ENCODE peak calls at places on chromosomes 4 and X, in seven cellular contexts. Y is iris pigment epithelial cell, C is MCF 10A, X is T-helper 2 cell, S is ELF-1, F is MM.1S, Q is Peyer's patch. I is an unnamed sample.

GRCh38 chr4:55312491-55313101 is 33.4 kb upstream of the SRD5A3 start:
- DNase-seq in Q (peak), F (peak), C (peak), Y (peak), S (peak), X (no peak), I (peak)

GRCh38 chr4:88854481-88854880 is 156.9 kb upstream of the NAP1L5 start:
- DNase-seq in F (no peak), S (no peak), C (no peak), Y (no peak), Q (no peak), X (no peak), I (no peak)

GRCh38 chr4:65668201-65669007 is 1.9 kb downstream of the EPHA5 start:
- DNase-seq in C (no peak), F (no peak), S (peak), X (no peak), Y (no peak), Q (no peak), I (no peak)

GRCh38 chr4:64903986-64904385 is 494.7 kb upstream of the TECRL start:
- DNase-seq in F (no peak), C (no peak), S (no peak), Y (no peak), X (no peak), Q (no peak), I (no peak)

GRCh38 chr4:1246901-1247810 is 1.8 kb downstream of the CTBP1 start:
- DNase-seq in X (no peak), S (peak), Q (no peak), F (peak), C (peak), Y (no peak), I (no peak)

GRCh38 chr4:96152824-96153223 is 312.9 kb downstream of the PDHA2 start:
- DNase-seq in Q (no peak), S (no peak), C (no peak), Y (no peak), X (no peak), F (no peak), I (no peak)

GRCh38 chr4:153205757-153206156 is 1.5 kb downstream of the TRIM2 start:
- DNase-seq in C (peak), S (peak), F (no peak), Q (no peak), X (no peak), Y (peak), I (peak)

GRCh38 chr4:76850010-76850441 is 47.9 kb downstream of the SOWAHB start:
- DNase-seq in F (no peak), X (no peak), Q (no peak), Y (peak), S (no peak), C (peak), I (peak)

GRCh38 chrX:72269671-72270251 is 7.3 kb downstream of the RPS4X start:
- DNase-seq in C (peak), Y (peak), S (no peak), X (no peak), Q (no peak), F (no peak), I (peak)

GRCh38 chr4:3252831-3253641 is 4.1 kb downstream of the MSANTD1 start:
- DNase-seq in F (no peak), Y (no peak), C (no peak), Q (no peak), S (no peak), X (no peak), I (no peak)

GRCh38 chrX:79080131-79080530 is 64.4 kb upstream of the GPR174 start:
- DNase-seq in Y (peak), C (no peak), Q (no peak), F (no peak), X (no peak), S (no peak), I (peak)

GRCh38 chr4:15654556-15655222 is 468 bp downstream of the FBXL5 start:
- DNase-seq in Q (peak), F (peak), Y (peak), S (peak), C (peak), X (peak), I (no peak)

GRCh38 chr4:3683744-3684421 is 82.3 kb upstream of the ADRA2C start:
- DNase-seq in S (no peak), Q (no peak), X (no peak), F (no peak), C (no peak), Y (no peak), I (no peak)

GRCh38 chr4:107888237-107888636 is 43.1 kb upstream of the CYP2U1 start:
- DNase-seq in S (no peak), C (peak), Q (no peak), X (no peak), F (no peak), Y (no peak), I (no peak)

GRCh38 chrX:120736989-120737388 is 107.1 kb upstream of the C1GALT1C1 start:
- DNase-seq in Q (no peak), X (no peak), Y (peak), S (no peak), F (no peak), C (peak), I (peak)

GRCh38 chrX:11422529-11422857 is 129.3 kb downstream of the AMELX start:
- DNase-seq in S (no peak), Y (no peak), C (no peak), X (no peak), Q (no peak), F (no peak), I (no peak)

GRCh38 chrX:23902419-23902818 is 5.3 kb downstream of the APOO start:
- DNase-seq in Q (no peak), C (peak), X (no peak), Y (peak), S (peak), F (peak), I (peak)

GRCh38 chr4:109599046-109599652 is 39.1 kb downstream of the MCUB start:
- DNase-seq in Y (no peak), C (no peak), X (no peak), F (no peak), S (no peak), Q (no peak), I (no peak)

GRCh38 chr4:84492290-84492689 is 6.8 kb downstream of the NKX6-1 start:
- DNase-seq in C (no peak), F (no peak), Q (no peak), S (no peak), Y (no peak), X (no peak), I (no peak)

GRCh38 chrX:51876441-51876840 is 17.0 kb upstream of the MAGED1 start:
- DNase-seq in C (no peak), S (no peak), X (no peak), Y (peak), F (no peak), Q (no peak), I (no peak)

GRCh38 chr4:98027827-98028226 is 115.4 kb downstream of the STPG2 start:
- DNase-seq in X (no peak), S (no peak), Y (peak), C (peak), F (no peak), Q (no peak), I (peak)

GRCh38 chr4:164027805-164028204 is 533.3 kb downstream of the TMA16 start:
- DNase-seq in C (no peak), Q (no peak), X (no peak), F (no peak), S (no peak), Y (no peak), I (no peak)

GRCh38 chr4:978957-979701 is 5.8 kb upstream of the DGKQ start:
- DNase-seq in C (peak), S (no peak), X (no peak), Y (peak), Q (no peak), F (no peak), I (no peak)

GRCh38 chr4:76569225-76569624 is 134.2 kb downstream of the SHROOM3 start:
- DNase-seq in F (peak), C (no peak), S (no peak), X (no peak), Q (no peak), Y (no peak), I (peak)

GRCh38 chr4:158250321-158250720 is 40.0 kb downstream of the TMEM144 start:
- DNase-seq in Y (no peak), C (no peak), F (no peak), S (no peak), X (no peak), Q (no peak), I (no peak)

GRCh38 chrX:87518504-87518903 is 902 bp downstream of the KLHL4 start:
- DNase-seq in X (no peak), F (no peak), Y (peak), Q (no peak), S (no peak), C (peak), I (no peak)

GRCh38 chr4:22299678-22300077 is 216.2 kb downstream of the ADGRA3 start:
- DNase-seq in Y (no peak), S (no peak), Q (no peak), C (no peak), F (no peak), X (no peak), I (no peak)

GRCh38 chr4:183140911-183141320 is 41.9 kb downstream of the WWC2 start:
- DNase-seq in X (no peak), F (no peak), Y (peak), Q (no peak), S (no peak), C (peak), I (peak)

I was measured in renal cortical epithelial cell.